ENCODE peak calls at places on chromosomes 13 and 19, in four cellular contexts. One of them, this sample, is unnamed.

GRCh38 chr13:24152292-24153214 is 8.0 kb upstream of the SPATA13 start:
- DNase-seq in cardiac muscle cell: peak; percentile 52
- DNase-seq in ELF-1: no peak
- DNase-seq in epithelial cell of esophagus: no peak
- DNase-seq in this sample: no peak

GRCh38 chr19:48608798-48609263 is 2.3 kb downstream of the SPACA4 start:
- DNase-seq in cardiac muscle cell: no peak
- DNase-seq in ELF-1: peak; percentile 72
- DNase-seq in epithelial cell of esophagus: peak; percentile 67
- DNase-seq in this sample: no peak

GRCh38 chr19:39469036-39469435 is 11.6 kb upstream of the TIMM50 start:
- DNase-seq in cardiac muscle cell: no peak
- DNase-seq in ELF-1: peak; percentile 15
- DNase-seq in epithelial cell of esophagus: no peak
- DNase-seq in this sample: no peak

GRCh38 chr19:55353803-55354697 is 469 bp downstream of the COX6B2 start:
- DNase-seq in cardiac muscle cell: peak; percentile 71
- DNase-seq in ELF-1: peak; percentile 89
- DNase-seq in epithelial cell of esophagus: peak; percentile 70
- DNase-seq in this sample: no peak

GRCh38 chr19:7772752-7773291 is 9.8 kb downstream of the CLEC4M start:
- DNase-seq in cardiac muscle cell: no peak
- DNase-seq in ELF-1: no peak
- DNase-seq in epithelial cell of esophagus: peak; percentile 63
- DNase-seq in this sample: no peak

GRCh38 chr13:40272776-40273139 is 393.7 kb downstream of the FOXO1 start:
- DNase-seq in cardiac muscle cell: no peak
- DNase-seq in ELF-1: no peak
- DNase-seq in epithelial cell of esophagus: peak; percentile 69
- DNase-seq in this sample: no peak

GRCh38 chr13:21018220-21018619 is 43.2 kb downstream of the LATS2 start:
- DNase-seq in cardiac muscle cell: no peak
- DNase-seq in ELF-1: peak; percentile 38
- DNase-seq in epithelial cell of esophagus: no peak
- DNase-seq in this sample: no peak

GRCh38 chr13:69279213-69279612 is 828.4 kb upstream of the ATXN8OS start:
- DNase-seq in cardiac muscle cell: no peak
- DNase-seq in ELF-1: no peak
- DNase-seq in epithelial cell of esophagus: no peak
- DNase-seq in this sample: no peak

GRCh38 chr19:47296036-47296435 is 13.6 kb upstream of the C5AR1 start:
- DNase-seq in cardiac muscle cell: peak; percentile 95
- DNase-seq in ELF-1: peak; percentile 90
- DNase-seq in epithelial cell of esophagus: peak; percentile 88
- DNase-seq in this sample: peak; percentile 55